ENCODE peak calls at places on chromosome 7, in seven cellular contexts. L is AG09319, Z is fibroblast of pulmonary artery, X is GM12865, E is fibroblast of mammary gland, P is A549, M is HFF-Myc. T is an unnamed sample.

GRCh38 chr7:77386165-77386824 is 29.9 kb downstream of the GSAP start:
- DNase-seq in L (peak), Z (no peak), X (no peak), E (peak), P (no peak), M (no peak), T (no peak)

GRCh38 chr7:125136755-125137547 is 207.3 kb upstream of the POT1 start:
- DNase-seq in L (no peak), Z (peak), X (no peak), E (peak), P (no peak), M (no peak), T (no peak)

GRCh38 chr7:45920543-45921380 is at the start of gene IGFBP3:
- DNase-seq in L (no peak), Z (peak), X (peak), E (peak), P (peak), M (no peak), T (peak)

GRCh38 chr7:134315679-134316538 is 821 bp downstream of the SLC35B4 start:
- DNase-seq in L (no peak), Z (peak), X (no peak), E (peak), P (peak), M (no peak), T (no peak)

GRCh38 chr7:25720427-25720826 is 431.6 kb upstream of the NFE2L3 start:
- DNase-seq in L (no peak), Z (no peak), X (peak), E (peak), P (peak), M (no peak), T (no peak)

GRCh38 chr7:151233111-151233701 is 923 bp downstream of the CHPF2 start:
- DNase-seq in L (peak), Z (peak), X (peak), E (peak), P (peak), M (peak), T (no peak)

GRCh38 chr7:73976761-73977625 is 51.0 kb upstream of the ELN start:
- DNase-seq in L (no peak), Z (no peak), X (no peak), E (peak), P (no peak), M (no peak), T (no peak)

GRCh38 chr7:134051020-134051419 is 76.1 kb upstream of the LRGUK start:
- DNase-seq in L (no peak), Z (no peak), X (no peak), E (no peak), P (no peak), M (no peak), T (no peak)

GRCh38 chr7:76260171-76260703 is 42.2 kb upstream of the HSPB1 start:
- DNase-seq in L (no peak), Z (peak), X (peak), E (peak), P (no peak), M (no peak), T (peak)

GRCh38 chr7:18119985-18120384 is 92.3 kb upstream of the PRPS1L1 start:
- DNase-seq in L (no peak), Z (peak), X (no peak), E (peak), P (no peak), M (no peak), T (peak)

GRCh38 chr7:3154317-3154716 is 110.7 kb upstream of the CARD11 start:
- DNase-seq in L (no peak), Z (no peak), X (no peak), E (no peak), P (no peak), M (no peak), T (no peak)

GRCh38 chr7:99244942-99245341 is 27.7 kb upstream of the MYH16 start:
- DNase-seq in L (no peak), Z (no peak), X (no peak), E (peak), P (no peak), M (no peak), T (no peak)

GRCh38 chr7:139619367-139619657 is 95.8 kb downstream of the CLEC2L start:
- DNase-seq in L (peak), Z (peak), X (no peak), E (peak), P (no peak), M (no peak), T (no peak)

GRCh38 chr7:7524121-7524520 is 11.6 kb downstream of the COL28A1 start:
- DNase-seq in L (no peak), Z (no peak), X (no peak), E (peak), P (no peak), M (no peak), T (no peak)

GRCh38 chr7:332646-333398 is 42.9 kb downstream of the FOXL3 start:
- DNase-seq in L (no peak), Z (peak), X (peak), E (peak), P (peak), M (no peak), T (peak)

GRCh38 chr7:85510287-85510686 is 323.4 kb upstream of the SEMA3D start:
- DNase-seq in L (no peak), Z (no peak), X (no peak), E (peak), P (no peak), M (no peak), T (no peak)

GRCh38 chr7:27175626-27176342 is 1.7 kb upstream of the HOXA10 start:
- DNase-seq in L (no peak), Z (no peak), X (no peak), E (no peak), P (no peak), M (no peak), T (no peak)

GRCh38 chr7:32948202-32948601 is 9.0 kb upstream of the FKBP9 start:
- DNase-seq in L (no peak), Z (no peak), X (no peak), E (no peak), P (no peak), M (no peak), T (no peak)

GRCh38 chr7:131284702-131285419 is 42.8 kb upstream of the MKLN1 start:
- DNase-seq in L (no peak), Z (no peak), X (no peak), E (peak), P (no peak), M (no peak), T (no peak)

GRCh38 chr7:26397786-26398435 is 106.2 kb downstream of the SNX10 start:
- DNase-seq in L (no peak), Z (peak), X (peak), E (no peak), P (peak), M (no peak), T (peak)

GRCh38 chr7:135801045-135801693 is 52.6 kb upstream of the FAM180A start:
- DNase-seq in L (peak), Z (peak), X (peak), E (peak), P (peak), M (peak), T (peak)

GRCh38 chr7:70131807-70132565 is 533.7 kb downstream of the AUTS2 start:
- DNase-seq in L (no peak), Z (no peak), X (no peak), E (no peak), P (no peak), M (no peak), T (no peak)

GRCh38 chr7:44220046-44220720 is 19.4 kb downstream of the YKT6 start:
- DNase-seq in L (no peak), Z (no peak), X (no peak), E (no peak), P (no peak), M (no peak), T (peak)

GRCh38 chr7:7114575-7115291 is 67.6 kb upstream of the C1GALT1 start:
- DNase-seq in L (no peak), Z (no peak), X (no peak), E (no peak), P (no peak), M (no peak), T (no peak)

GRCh38 chr7:158320328-158320727 is 267.3 kb downstream of the PTPRN2 start:
- DNase-seq in L (no peak), Z (no peak), X (no peak), E (no peak), P (no peak), M (no peak), T (no peak)

GRCh38 chr7:27199820-27200760 is at the start of gene HOXA13:
- DNase-seq in L (no peak), Z (no peak), X (no peak), E (peak), P (peak), M (no peak), T (no peak)

GRCh38 chr7:40965745-40966144 is 737.1 kb downstream of the INHBA start:
- DNase-seq in L (no peak), Z (no peak), X (peak), E (no peak), P (no peak), M (no peak), T (no peak)

GRCh38 chr7:129989466-129989865 is 36.7 kb upstream of the UBE2H start:
- DNase-seq in L (no peak), Z (no peak), X (peak), E (no peak), P (no peak), M (no peak), T (no peak)

GRCh38 chr7:36315309-36315948 is 74.2 kb upstream of the ANLN start:
- DNase-seq in L (no peak), Z (peak), X (no peak), E (no peak), P (no peak), M (no peak), T (no peak)

GRCh38 chr7:79376297-79377025 is 77.0 kb downstream of the MAGI2 start:
- DNase-seq in L (no peak), Z (no peak), X (no peak), E (peak), P (no peak), M (no peak), T (no peak)

GRCh38 chr7:51613911-51614344 is 297.3 kb upstream of the COBL start:
- DNase-seq in L (no peak), Z (no peak), X (no peak), E (no peak), P (no peak), M (no peak), T (no peak)

GRCh38 chr7:75690121-75690523 is 48.6 kb downstream of the HIP1 start:
- DNase-seq in L (no peak), Z (no peak), X (peak), E (no peak), P (no peak), M (no peak), T (no peak)

GRCh38 chr7:566100-566499 is 46.5 kb upstream of the PDGFA start:
- DNase-seq in L (no peak), Z (no peak), X (no peak), E (no peak), P (no peak), M (no peak), T (no peak)

GRCh38 chr7:142632291-142633134 is 116.8 kb upstream of the PRSS1 start:
- DNase-seq in L (no peak), Z (peak), X (peak), E (peak), P (peak), M (peak), T (peak)

GRCh38 chr7:98228801-98229200 is 17.6 kb downstream of the BHLHA15 start:
- DNase-seq in L (no peak), Z (no peak), X (no peak), E (no peak), P (no peak), M (no peak), T (no peak)

GRCh38 chr7:128190051-128190640 is 50.9 kb upstream of the LEP start:
- DNase-seq in L (no peak), Z (no peak), X (no peak), E (no peak), P (no peak), M (no peak), T (no peak)

GRCh38 chr7:158821173-158822021 is 7.9 kb downstream of the ESYT2 start:
- DNase-seq in L (no peak), Z (peak), X (no peak), E (peak), P (peak), M (peak), T (no peak)

GRCh38 chr7:29243777-29244655 is 49.4 kb downstream of the CHN2 start:
- DNase-seq in L (no peak), Z (no peak), X (peak), E (no peak), P (no peak), M (no peak), T (no peak)
- TF ChIP-seq CTCF in L (no peak), Z (no peak), X (peak), E (no peak), P (peak), M (peak), T (no peak)

DNA sequence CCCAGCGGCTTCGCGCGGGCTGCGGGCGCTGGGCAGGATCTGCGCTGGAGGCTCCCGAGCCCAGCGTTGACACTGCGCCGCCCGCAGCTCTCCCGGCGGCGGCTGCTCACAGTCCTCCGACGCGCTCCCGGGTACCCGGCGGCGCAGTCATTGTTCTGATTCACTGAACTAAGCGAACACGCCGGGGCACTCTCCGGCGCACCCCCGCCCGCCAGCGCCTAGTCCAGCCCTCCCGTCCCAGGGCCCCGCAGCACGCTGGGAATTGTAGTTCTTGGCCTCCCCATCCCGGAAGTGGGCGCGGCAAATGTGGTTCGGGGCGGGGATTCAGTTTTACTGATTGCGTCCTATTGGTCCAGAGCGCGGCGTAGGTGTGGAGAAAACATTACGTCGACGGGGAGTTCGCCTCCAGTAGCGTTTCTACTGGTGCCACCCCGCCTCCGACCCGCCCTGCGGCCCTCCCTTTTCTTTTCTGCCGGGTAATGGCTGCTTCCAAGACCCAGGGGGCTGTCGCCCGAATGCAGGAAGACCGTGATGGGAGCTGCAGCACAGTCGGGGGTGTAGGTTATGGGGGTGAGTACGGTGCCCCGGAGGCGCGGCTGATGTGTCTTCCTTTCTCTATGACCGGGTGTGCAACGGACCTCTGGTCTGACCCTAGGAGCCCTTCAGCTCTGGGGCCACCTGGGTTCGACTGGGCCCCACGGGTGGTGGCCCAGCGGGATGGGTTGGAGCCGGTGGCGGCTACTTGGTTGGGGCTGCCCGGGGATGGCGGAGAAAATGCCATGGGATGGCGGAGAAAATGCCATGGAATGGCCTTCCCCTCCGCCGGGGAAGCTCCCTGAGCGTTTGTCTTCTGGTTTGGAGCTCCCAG is at the start of the genes DOCK4 and ZNF277:
- DNase-seq in L (peak), Z (peak), X (peak), E (peak), P (peak), M (peak), T (peak)
- TF ChIP-seq CTCF in L (no peak), Z (no peak), X (no peak), E (no peak), P (no peak), M (no peak), T (no peak)

DNA sequence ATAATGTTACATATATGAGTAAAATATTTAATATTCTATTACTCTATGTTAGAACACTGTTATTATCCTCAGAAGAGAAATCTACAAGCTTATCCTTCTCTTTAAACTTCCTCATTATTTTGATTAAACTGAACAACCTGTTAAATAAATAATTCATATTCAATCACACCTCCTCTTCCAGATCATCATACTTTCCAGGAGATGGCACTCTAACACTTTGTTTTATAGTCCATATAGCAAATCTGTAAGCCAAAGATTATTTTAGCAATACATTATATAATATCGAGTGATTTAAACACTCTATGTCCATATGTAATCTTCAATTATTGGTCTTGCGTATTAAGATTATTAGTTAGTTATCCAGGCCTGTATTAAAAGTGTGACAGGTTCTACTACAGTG is 694.1 kb downstream of the ANKRD7 start:
- DNase-seq in L (no peak), Z (peak), X (peak), E (peak), P (no peak), M (no peak), T (no peak)
- TF ChIP-seq CTCF in L (no peak), Z (no peak), X (no peak), E (peak), P (peak), M (no peak), T (no peak)

DNA sequence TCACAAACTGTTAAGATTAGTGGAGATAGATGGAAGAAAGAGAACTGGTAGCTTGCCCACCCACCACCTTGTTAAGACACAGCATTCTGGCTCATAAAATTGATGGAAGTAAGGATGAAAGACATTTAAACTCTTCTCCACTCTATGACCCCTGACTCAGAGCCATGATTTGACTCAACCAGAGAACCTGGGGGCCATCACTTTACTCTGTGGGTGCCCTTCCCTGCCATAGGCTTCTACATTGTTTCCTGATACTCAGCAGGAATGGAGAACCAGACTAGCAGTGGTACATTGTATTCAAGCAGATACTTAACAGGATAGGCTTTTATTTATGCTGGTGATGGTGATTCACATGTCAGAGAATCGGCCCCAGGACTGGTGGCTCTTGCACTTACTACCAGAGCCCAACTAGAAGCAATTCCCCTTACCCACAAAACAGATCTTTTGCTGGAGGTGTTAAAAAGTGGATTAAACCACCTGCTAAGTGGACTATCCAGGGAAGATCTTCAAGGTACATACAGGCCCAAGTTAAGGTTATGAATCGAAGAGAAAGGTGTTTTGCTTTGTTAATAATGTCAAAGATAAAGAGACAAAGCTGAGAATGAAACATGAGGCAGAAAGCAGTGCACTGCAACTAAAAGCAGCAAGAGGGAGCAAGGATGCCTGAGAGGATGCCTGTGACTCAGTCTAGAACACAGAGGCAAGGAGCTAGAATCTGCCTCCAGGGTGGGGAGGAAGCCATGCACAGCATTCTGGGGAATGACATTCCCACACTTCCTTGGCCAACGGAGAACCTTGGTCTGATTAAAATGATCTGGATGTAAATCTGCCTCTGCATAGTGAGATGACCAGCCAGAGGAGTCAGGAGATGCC is 36.0 kb upstream of the GLI3 start:
- DNase-seq in L (no peak), Z (peak), X (no peak), E (peak), P (no peak), M (peak), T (no peak)
- TF ChIP-seq CTCF in L (peak), Z (peak), X (no peak), E (peak), P (no peak), M (peak), T (no peak)

DNA sequence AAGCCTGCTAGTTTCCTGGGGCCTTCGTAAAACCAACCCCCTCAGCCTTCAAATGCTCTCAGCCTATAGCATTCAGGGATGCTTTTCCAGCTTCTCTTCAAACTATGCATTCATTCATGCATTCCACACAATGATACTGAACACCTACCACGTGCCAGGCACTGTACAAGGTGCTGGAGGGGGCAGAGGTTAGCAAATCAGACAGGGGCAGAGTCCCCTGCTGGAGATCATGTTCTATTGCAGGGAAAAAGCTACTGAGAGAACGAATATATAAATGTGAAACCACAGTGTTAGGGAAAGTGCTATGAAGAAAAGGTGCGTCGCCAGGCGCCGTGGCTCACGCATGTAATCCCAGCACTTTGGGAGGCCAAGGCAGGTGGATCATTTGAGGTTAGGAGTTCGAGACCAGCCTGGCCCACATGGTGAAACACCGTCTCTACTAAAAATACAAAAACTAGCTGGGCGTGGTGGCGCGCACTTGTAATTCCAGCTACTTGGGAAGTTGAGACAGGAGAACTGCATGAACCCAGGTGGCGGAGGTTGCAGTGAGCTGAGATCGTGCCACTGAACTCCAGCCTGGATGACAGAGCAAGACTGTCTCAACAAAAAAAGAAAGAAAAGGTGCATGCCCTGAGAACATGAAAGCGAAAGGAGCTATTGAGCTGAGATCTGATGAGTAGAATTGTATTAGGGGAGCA is 64.6 kb upstream of the CALN1 start:
- DNase-seq in L (no peak), Z (no peak), X (no peak), E (no peak), P (no peak), M (no peak), T (no peak)
- TF ChIP-seq CTCF in L (no peak), Z (no peak), X (peak), E (no peak), P (no peak), M (no peak), T (peak)

GRCh38 chr7:31249671-31250070 is 90.9 kb downstream of the NEUROD6 start:
- DNase-seq in L (no peak), Z (no peak), X (no peak), E (no peak), P (no peak), M (no peak), T (no peak)

GRCh38 chr7:31253486-31253885 is 87.0 kb downstream of the NEUROD6 start:
- DNase-seq in L (no peak), Z (no peak), X (no peak), E (no peak), P (no peak), M (no peak), T (no peak)

DNA sequence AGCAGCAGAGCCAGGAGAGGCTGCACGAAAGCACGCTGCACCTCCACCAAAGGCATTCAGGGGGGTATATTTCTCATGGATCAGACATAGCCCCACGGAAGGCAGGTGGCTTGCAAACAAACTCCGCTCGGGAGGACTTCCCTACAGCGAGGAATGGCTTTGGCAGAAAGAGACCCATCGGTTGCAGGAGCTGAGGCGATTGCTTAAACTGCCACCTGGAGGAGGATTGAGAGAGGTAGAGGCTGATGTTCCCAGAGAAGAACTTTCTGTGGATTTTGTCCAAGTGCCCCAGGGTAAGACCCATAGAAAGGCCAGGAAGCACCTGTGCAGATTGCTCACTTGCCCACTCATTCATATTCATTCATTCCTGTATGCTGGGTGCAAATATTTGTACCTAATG is 89.1 kb downstream of the NEUROD6 start:
- DNase-seq in L (no peak), Z (no peak), X (no peak), E (no peak), P (no peak), M (no peak), T (no peak)
- TF ChIP-seq CTCF in L (no peak), Z (no peak), X (no peak), E (no peak), P (no peak), M (no peak), T (no peak)